ENCODE peak calls at places on chromosomes 12 and 14, in four cellular contexts. Y, N, K and C are unnamed samples.

GRCh38 chr12:124376435-124376834 is 81.5 kb downstream of the RFLNA start:
- DNase-seq in Y (no peak), N (no peak), K (no peak), C (no peak)

GRCh38 chr12:65278576-65279386 is at the start of gene MSRB3:
- DNase-seq in Y (peak), N (peak), K (no peak), C (peak)

GRCh38 chr14:64659366-64659765 is 44.9 kb upstream of the PLEKHG3 start:
- DNase-seq in Y (no peak), N (no peak), K (no peak), C (no peak)

GRCh38 chr14:85958069-85958468 is 428.1 kb downstream of the FLRT2 start:
- DNase-seq in Y (no peak), N (no peak), K (no peak), C (no peak)

GRCh38 chr12:109582636-109583035 is 9.0 kb downstream of the MVK start:
- DNase-seq in Y (peak), N (no peak), K (no peak), C (peak)

GRCh38 chr12:29534935-29535334 is 37.4 kb upstream of the OVCH1 start:
- DNase-seq in Y (no peak), N (no peak), K (no peak), C (peak)

GRCh38 chr14:62694075-62694474 is 351.2 kb downstream of the KCNH5 start:
- DNase-seq in Y (peak), N (no peak), K (no peak), C (peak)

GRCh38 chr14:85532981-85533820 is 3.3 kb downstream of the FLRT2 start:
- DNase-seq in Y (peak), N (no peak), K (no peak), C (peak)

GRCh38 chr14:24139272-24139934 is 2.0 kb downstream of the EMC9 start:
- DNase-seq in Y (no peak), N (no peak), K (peak), C (no peak)

GRCh38 chr12:1425396-1425729 is 169.0 kb downstream of the FBXL14 start:
- DNase-seq in Y (no peak), N (no peak), K (no peak), C (no peak)

GRCh38 chr12:81284137-81284536 is 206.3 kb downstream of the ACSS3 start:
- DNase-seq in Y (peak), N (no peak), K (no peak), C (peak)

GRCh38 chr14:91303091-91303923 is 58.8 kb upstream of the GPR68 start:
- DNase-seq in Y (no peak), N (no peak), K (peak), C (peak)

GRCh38 chr14:50544911-50545310 is 12.5 kb upstream of the MAP4K5 start:
- DNase-seq in Y (no peak), N (no peak), K (no peak), C (no peak)

GRCh38 chr12:27682534-27682933 is 13.7 kb upstream of the REP15 start:
- DNase-seq in Y (no peak), N (no peak), K (no peak), C (no peak)

GRCh38 chr12:54588110-54588831 is at the start of gene PPP1R1A:
- DNase-seq in Y (no peak), N (no peak), K (no peak), C (no peak)

GRCh38 chr12:77847060-77847541 is 16.4 kb downstream of the NAV3 start:
- DNase-seq in Y (peak), N (no peak), K (peak), C (peak)

GRCh38 chr12:102735104-102735503 is 181.9 kb downstream of the PAH start:
- DNase-seq in Y (no peak), N (no peak), K (no peak), C (no peak)

GRCh38 chr12:21892341-21892740 is 48.9 kb downstream of the ABCC9 start:
- DNase-seq in Y (no peak), N (no peak), K (no peak), C (no peak)

GRCh38 chr14:92430686-92431085 is 82.9 kb upstream of the RIN3 start:
- DNase-seq in Y (no peak), N (no peak), K (no peak), C (no peak)